ENCODE peak calls at places on chromosomes 6 and 20, in eight cellular contexts. U is ovary; Q is SW480; S is ELR; W is effector CD4-positive, alpha-beta T cell; M is GM04503; P is mesendoderm; F is NCI-H510A treated with DMSO at 0.1 percent for 48 hours. V is an unnamed sample.

GRCh38 chr6:116159782-116160524 is 34.0 kb upstream of the COL10A1 start:
- DNase-seq in S (peak), F (no peak), Q (no peak), P (no peak), W (no peak), U (no peak), M (peak), V (no peak)

GRCh38 chr20:51625105-51625504 is 82.6 kb upstream of the NFATC2 start:
- DNase-seq in S (no peak), M (no peak), P (no peak), Q (no peak), U (no peak), W (no peak), F (no peak), V (no peak)

GRCh38 chr20:6768228-6769185 is 1.0 kb downstream of the BMP2 start:
- DNase-seq in F (no peak), U (no peak), W (no peak), S (peak), Q (no peak), M (no peak), P (peak), V (peak)

GRCh38 chr6:152117156-152118129 is 310.0 kb downstream of the ESR1 start:
- DNase-seq in F (no peak), P (no peak), U (no peak), Q (no peak), M (no peak), S (no peak), W (no peak), V (no peak)

GRCh38 chr6:133951227-133951626 is 1.8 kb upstream of the TBPL1 start:
- DNase-seq in Q (no peak), W (no peak), U (no peak), S (no peak), P (no peak), M (no peak), F (no peak), V (no peak)

GRCh38 chr6:99434702-99435530 is 9.8 kb upstream of the PNISR start:
- DNase-seq in U (no peak), F (peak), Q (no peak), S (peak), P (peak), M (peak), W (no peak), V (no peak)

GRCh38 chr6:41767112-41767946 is 12.4 kb downstream of the FRS3 start:
- DNase-seq in F (peak), P (peak), S (peak), U (no peak), Q (no peak), W (no peak), M (peak), V (peak)

GRCh38 chr20:11375368-11375767 is 542.3 kb upstream of the BTBD3 start:
- DNase-seq in S (no peak), U (no peak), M (no peak), Q (no peak), P (no peak), W (no peak), F (no peak), V (no peak)

GRCh38 chr6:148874698-148875293 is 128.0 kb downstream of the UST start:
- DNase-seq in S (no peak), P (peak), Q (no peak), U (no peak), M (no peak), W (no peak), F (no peak), V (no peak)